ENCODE peak calls at places on chromosomes 1 and 21, in six cellular contexts. One of them, this sample, is unnamed.

GRCh38 chr1:10057305-10057704 is 24.5 kb downstream of the UBE4B start:
- DNase-seq in breast epithelium: no peak
- DNase-seq in adrenal gland: peak
- DNase-seq in H1: no peak
- DNase-seq in endothelial cell of umbilical vein: no peak
- DNase-seq in ovary: no peak
- DNase-seq in this sample: no peak

GRCh38 chr1:6243053-6243834 is 735 bp upstream of the HES3 start:
- DNase-seq in breast epithelium: no peak
- DNase-seq in adrenal gland: no peak
- DNase-seq in H1: no peak
- DNase-seq in endothelial cell of umbilical vein: no peak
- DNase-seq in ovary: no peak
- DNase-seq in this sample: no peak

GRCh38 chr1:117567435-117567834 is 38.4 kb upstream of the TENT5C start:
- DNase-seq in breast epithelium: no peak
- DNase-seq in adrenal gland: no peak
- DNase-seq in H1: peak
- DNase-seq in endothelial cell of umbilical vein: no peak
- DNase-seq in ovary: no peak
- DNase-seq in this sample: peak

GRCh38 chr1:110637475-110637874 is 31.3 kb upstream of the KCNA2 start:
- DNase-seq in breast epithelium: no peak
- DNase-seq in adrenal gland: no peak
- DNase-seq in H1: no peak
- DNase-seq in endothelial cell of umbilical vein: no peak
- DNase-seq in ovary: no peak
- DNase-seq in this sample: no peak

GRCh38 chr1:17594026-17594425 is 54.5 kb downstream of the ARHGEF10L start:
- DNase-seq in breast epithelium: no peak
- DNase-seq in adrenal gland: no peak
- DNase-seq in H1: no peak
- DNase-seq in endothelial cell of umbilical vein: no peak
- DNase-seq in ovary: no peak
- DNase-seq in this sample: peak

GRCh38 chr1:207828046-207828445 is 76.2 kb downstream of the CD46 start:
- DNase-seq in breast epithelium: no peak
- DNase-seq in adrenal gland: no peak
- DNase-seq in H1: no peak
- DNase-seq in endothelial cell of umbilical vein: no peak
- DNase-seq in ovary: peak
- DNase-seq in this sample: no peak

GRCh38 chr1:1758692-1759455 is 19.4 kb downstream of the NADK start:
- DNase-seq in breast epithelium: peak
- DNase-seq in adrenal gland: peak
- DNase-seq in H1: no peak
- DNase-seq in endothelial cell of umbilical vein: peak
- DNase-seq in ovary: peak
- DNase-seq in this sample: peak

GRCh38 chr1:160070243-160071163 is 543 bp upstream of the KCNJ10 start:
- DNase-seq in breast epithelium: peak
- DNase-seq in adrenal gland: peak
- DNase-seq in H1: peak
- DNase-seq in endothelial cell of umbilical vein: peak
- DNase-seq in ovary: peak
- DNase-seq in this sample: peak

GRCh38 chr1:72586023-72586685 is 303.8 kb upstream of the NEGR1 start:
- DNase-seq in breast epithelium: no peak
- DNase-seq in adrenal gland: no peak
- DNase-seq in H1: no peak
- DNase-seq in endothelial cell of umbilical vein: no peak
- DNase-seq in ovary: no peak
- DNase-seq in this sample: no peak

GRCh38 chr1:78691995-78692747 is 42.5 kb downstream of the IFI44 start:
- DNase-seq in breast epithelium: no peak
- DNase-seq in adrenal gland: no peak
- DNase-seq in H1: no peak
- DNase-seq in endothelial cell of umbilical vein: no peak
- DNase-seq in ovary: no peak
- DNase-seq in this sample: no peak

GRCh38 chr1:203597386-203598040 is 29.1 kb upstream of the ATP2B4 start:
- DNase-seq in breast epithelium: no peak
- DNase-seq in adrenal gland: no peak
- DNase-seq in H1: no peak
- DNase-seq in endothelial cell of umbilical vein: no peak
- DNase-seq in ovary: peak
- DNase-seq in this sample: no peak

GRCh38 chr1:111598534-111598933 is 21.1 kb upstream of the RAP1A start:
- DNase-seq in breast epithelium: no peak
- DNase-seq in adrenal gland: no peak
- DNase-seq in H1: no peak
- DNase-seq in endothelial cell of umbilical vein: no peak
- DNase-seq in ovary: no peak
- DNase-seq in this sample: no peak

GRCh38 chr1:23909412-23909811 is 3.8 kb downstream of the CNR2 start:
- DNase-seq in breast epithelium: no peak
- DNase-seq in adrenal gland: no peak
- DNase-seq in H1: no peak
- DNase-seq in endothelial cell of umbilical vein: no peak
- DNase-seq in ovary: no peak
- DNase-seq in this sample: no peak

GRCh38 chr1:86377341-86377740 is 18.8 kb downstream of the ODF2L start:
- DNase-seq in breast epithelium: no peak
- DNase-seq in adrenal gland: no peak
- DNase-seq in H1: no peak
- DNase-seq in endothelial cell of umbilical vein: no peak
- DNase-seq in ovary: no peak
- DNase-seq in this sample: no peak

GRCh38 chr21:25887166-25887565 is 152.4 kb downstream of the GABPA start:
- DNase-seq in breast epithelium: no peak
- DNase-seq in adrenal gland: no peak
- DNase-seq in H1: no peak
- DNase-seq in endothelial cell of umbilical vein: no peak
- DNase-seq in ovary: no peak
- DNase-seq in this sample: no peak

GRCh38 chr21:31363720-31364119 is 19.7 kb upstream of the TIAM1 start:
- DNase-seq in breast epithelium: no peak
- DNase-seq in adrenal gland: no peak
- DNase-seq in H1: no peak
- DNase-seq in endothelial cell of umbilical vein: no peak
- DNase-seq in ovary: no peak
- DNase-seq in this sample: no peak

GRCh38 chr1:243390315-243390875 is 134.6 kb downstream of the SDCCAG8 start:
- DNase-seq in breast epithelium: no peak
- DNase-seq in adrenal gland: no peak
- DNase-seq in H1: no peak
- DNase-seq in endothelial cell of umbilical vein: peak
- DNase-seq in ovary: no peak
- DNase-seq in this sample: no peak

GRCh38 chr1:109089242-109090015 is 1.1 kb upstream of the TMEM167B start:
- DNase-seq in breast epithelium: peak
- DNase-seq in adrenal gland: peak
- DNase-seq in H1: peak
- DNase-seq in endothelial cell of umbilical vein: peak
- DNase-seq in ovary: peak
- DNase-seq in this sample: no peak

GRCh38 chr1:20719871-20720620 is 2.2 kb upstream of the KIF17 start:
- DNase-seq in breast epithelium: no peak
- DNase-seq in adrenal gland: no peak
- DNase-seq in H1: no peak
- DNase-seq in endothelial cell of umbilical vein: no peak
- DNase-seq in ovary: peak
- DNase-seq in this sample: no peak

GRCh38 chr21:23578027-23578426 is 2029.3 kb downstream of the MRPL39 start:
- DNase-seq in breast epithelium: no peak
- DNase-seq in adrenal gland: no peak
- DNase-seq in H1: no peak
- DNase-seq in endothelial cell of umbilical vein: no peak
- DNase-seq in ovary: no peak
- DNase-seq in this sample: no peak

GRCh38 chr1:37655274-37655673 is 20.6 kb upstream of the RSPO1 start:
- DNase-seq in breast epithelium: no peak
- DNase-seq in adrenal gland: no peak
- DNase-seq in H1: no peak
- DNase-seq in endothelial cell of umbilical vein: no peak
- DNase-seq in ovary: no peak
- DNase-seq in this sample: no peak

GRCh38 chr21:28099296-28099695 is 893.4 kb downstream of the LTN1 start:
- DNase-seq in breast epithelium: no peak
- DNase-seq in adrenal gland: no peak
- DNase-seq in H1: no peak
- DNase-seq in endothelial cell of umbilical vein: no peak
- DNase-seq in ovary: peak
- DNase-seq in this sample: peak

GRCh38 chr1:232893481-232894313 is 56.7 kb upstream of the NTPCR start:
- DNase-seq in breast epithelium: no peak
- DNase-seq in adrenal gland: no peak
- DNase-seq in H1: no peak
- DNase-seq in endothelial cell of umbilical vein: no peak
- DNase-seq in ovary: no peak
- DNase-seq in this sample: no peak

DNA sequence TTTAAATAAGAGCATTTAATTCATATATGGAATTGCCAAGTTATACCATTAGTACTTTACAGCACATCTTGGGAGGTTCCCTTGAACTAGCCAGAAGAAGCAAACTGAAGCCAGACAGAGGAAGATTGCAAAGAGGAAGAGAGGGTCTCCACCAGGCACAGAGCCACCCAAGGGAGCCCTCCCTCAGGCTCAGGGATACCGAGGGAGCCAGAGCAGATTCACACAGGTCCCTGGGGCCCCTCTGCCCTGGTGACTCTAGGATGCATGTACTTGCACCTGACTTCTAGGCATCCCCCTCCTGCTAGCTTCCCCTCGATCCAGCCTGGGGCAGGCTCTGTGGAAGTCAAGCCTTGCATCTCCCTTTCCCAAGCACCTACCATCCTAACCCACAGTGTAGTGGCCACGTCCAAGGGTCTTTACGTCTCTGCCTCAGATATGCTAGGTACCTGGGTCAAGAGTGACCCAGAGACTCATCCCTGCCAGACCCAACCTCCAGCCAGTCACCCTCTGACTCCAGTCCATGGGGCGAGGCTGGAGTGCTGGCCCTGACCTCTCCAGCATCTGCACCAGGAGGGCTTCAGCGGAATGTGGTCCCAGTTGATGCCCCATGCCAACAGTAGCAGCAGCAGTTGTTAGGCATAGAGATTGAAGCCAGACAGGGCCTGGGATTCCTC is 6.4 kb downstream of the IFNAR2 start:
- DNase-seq in breast epithelium: no peak
- DNase-seq in adrenal gland: no peak
- DNase-seq in H1: no peak
- DNase-seq in endothelial cell of umbilical vein: no peak
- DNase-seq in ovary: no peak
- DNase-seq in this sample: no peak
- TF ChIP-seq POLR2A in breast epithelium: no peak
- TF ChIP-seq POLR2A in adrenal gland: no peak
- TF ChIP-seq POLR2A in H1: no peak
- TF ChIP-seq POLR2A in endothelial cell of umbilical vein: no peak
- TF ChIP-seq POLR2A in ovary: no peak
- TF ChIP-seq POLR2A in this sample: no peak

GRCh38 chr1:157478030-157478429 is 74.3 kb downstream of the FCRL5 start:
- DNase-seq in breast epithelium: no peak
- DNase-seq in adrenal gland: no peak
- DNase-seq in H1: no peak
- DNase-seq in endothelial cell of umbilical vein: no peak
- DNase-seq in ovary: no peak
- DNase-seq in this sample: no peak

GRCh38 chr1:157472302-157472701 is 80.0 kb downstream of the FCRL5 start:
- DNase-seq in breast epithelium: no peak
- DNase-seq in adrenal gland: no peak
- DNase-seq in H1: no peak
- DNase-seq in endothelial cell of umbilical vein: no peak
- DNase-seq in ovary: no peak
- DNase-seq in this sample: no peak

GRCh38 chr1:157470276-157470675 is 82.0 kb downstream of the FCRL5 start:
- DNase-seq in breast epithelium: no peak
- DNase-seq in adrenal gland: no peak
- DNase-seq in H1: no peak
- DNase-seq in endothelial cell of umbilical vein: no peak
- DNase-seq in ovary: no peak
- DNase-seq in this sample: no peak

GRCh38 chr1:157469715-157470114 is 82.6 kb downstream of the FCRL5 start:
- DNase-seq in breast epithelium: no peak
- DNase-seq in adrenal gland: no peak
- DNase-seq in H1: no peak
- DNase-seq in endothelial cell of umbilical vein: no peak
- DNase-seq in ovary: no peak
- DNase-seq in this sample: no peak

DNA sequence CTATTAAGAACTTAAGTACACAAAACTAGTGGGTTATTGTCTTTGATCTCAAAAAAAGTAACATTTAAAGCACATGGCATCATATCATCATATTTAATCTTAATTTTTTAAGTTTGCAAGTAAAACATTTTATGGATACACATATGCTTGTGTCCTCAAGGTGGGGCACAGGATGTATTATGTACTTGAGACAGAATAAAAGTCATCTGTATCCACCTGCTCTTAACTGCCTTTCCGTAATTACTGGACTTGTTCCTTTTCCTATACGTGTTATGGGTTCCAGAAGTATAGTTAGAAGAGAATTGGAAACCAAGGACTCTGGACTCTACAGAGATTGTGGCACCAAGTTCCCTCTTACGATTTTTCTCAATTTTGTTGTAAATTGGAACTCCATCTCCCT is 79.4 kb downstream of the FCRL5 start:
- DNase-seq in breast epithelium: no peak
- DNase-seq in adrenal gland: no peak
- DNase-seq in H1: no peak
- DNase-seq in endothelial cell of umbilical vein: no peak
- DNase-seq in ovary: no peak
- DNase-seq in this sample: no peak
- TF ChIP-seq POLR2A in breast epithelium: no peak
- TF ChIP-seq POLR2A in adrenal gland: no peak
- TF ChIP-seq POLR2A in H1: no peak
- TF ChIP-seq POLR2A in endothelial cell of umbilical vein: no peak
- TF ChIP-seq POLR2A in ovary: no peak
- TF ChIP-seq POLR2A in this sample: no peak

DNA sequence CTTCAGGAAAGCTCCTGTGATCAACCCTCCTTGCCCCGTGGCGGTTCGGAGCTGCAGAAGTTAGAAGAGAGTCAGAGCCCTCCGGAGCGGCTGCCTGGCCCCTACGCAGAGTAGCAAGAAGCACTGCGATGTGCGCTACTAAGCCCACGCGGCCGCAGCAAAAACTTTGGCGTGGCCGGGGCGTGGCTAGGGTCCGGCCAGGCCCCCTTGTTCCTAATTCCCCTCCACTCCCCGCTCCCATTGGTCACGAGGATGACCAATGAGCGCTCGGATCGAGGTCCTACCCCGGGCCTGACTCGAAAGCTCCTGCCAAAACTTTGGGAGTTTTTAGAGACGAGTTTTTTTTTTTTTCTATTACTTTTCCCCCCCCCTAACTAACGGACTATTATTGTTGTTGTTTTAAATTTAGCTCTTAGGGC is at the start of gene HLX:
- DNase-seq in breast epithelium: peak
- DNase-seq in adrenal gland: peak
- DNase-seq in H1: peak
- DNase-seq in endothelial cell of umbilical vein: peak
- DNase-seq in ovary: peak
- DNase-seq in this sample: peak
- TF ChIP-seq POLR2A in breast epithelium: peak
- TF ChIP-seq POLR2A in adrenal gland: peak
- TF ChIP-seq POLR2A in H1: no peak
- TF ChIP-seq POLR2A in endothelial cell of umbilical vein: no peak
- TF ChIP-seq POLR2A in ovary: no peak
- TF ChIP-seq POLR2A in this sample: peak

GRCh38 chr1:230068952-230069684 is 2.1 kb downstream of the GALNT2 start:
- DNase-seq in breast epithelium: no peak
- DNase-seq in adrenal gland: no peak
- DNase-seq in H1: no peak
- DNase-seq in endothelial cell of umbilical vein: no peak
- DNase-seq in ovary: no peak
- DNase-seq in this sample: no peak
- TF ChIP-seq POLR2A in breast epithelium: no peak
- TF ChIP-seq POLR2A in adrenal gland: no peak
- TF ChIP-seq POLR2A in H1: no peak
- TF ChIP-seq POLR2A in endothelial cell of umbilical vein: no peak
- TF ChIP-seq POLR2A in ovary: no peak
- TF ChIP-seq POLR2A in this sample: no peak